ENCODE peak calls at places on chromosomes 1 and 21, in four cellular contexts. L is BJ, N is choroid plexus epithelial cell, B is GM23338. H is an unnamed sample.

GRCh38 chr1:58155418-58156123 is 391.0 kb downstream of the OMA1 start:
- DNase-seq in L (no peak), N (no peak), B (peak; percentile 87), H (no peak)

GRCh38 chr1:95984975-95985374 is 736.6 kb upstream of the PTBP2 start:
- DNase-seq in L (no peak), N (no peak), B (no peak), H (no peak)

GRCh38 chr1:72485786-72486185 is 203.4 kb upstream of the NEGR1 start:
- DNase-seq in L (no peak), N (no peak), B (no peak), H (no peak)

GRCh38 chr1:101025283-101025679 is 303 bp downstream of the DPH5 start:
- DNase-seq in L (no peak), N (peak; percentile 35), B (peak; percentile 11), H (no peak)

GRCh38 chr21:34797926-34798595 is 129.3 kb downstream of the CLIC6 start:
- DNase-seq in L (no peak), N (peak; percentile 39), B (no peak), H (no peak)

GRCh38 chr1:219782929-219783328 is 145.4 kb downstream of the SLC30A10 start:
- DNase-seq in L (no peak), N (no peak), B (no peak), H (no peak)

GRCh38 chr1:201779351-201779880 is 49.5 kb upstream of the IPO9 start:
- DNase-seq in L (no peak), N (no peak), B (no peak), H (no peak)

GRCh38 chr1:172746091-172746949 is 87.4 kb downstream of the FASLG start:
- DNase-seq in L (peak; percentile 94), N (peak; percentile 99), B (no peak), H (peak; percentile 96)

GRCh38 chr1:109341944-109342925 is 35.4 kb upstream of the MYBPHL start:
- DNase-seq in L (no peak), N (no peak), B (no peak), H (no peak)

GRCh38 chr1:214808845-214809460 is 206.0 kb downstream of the CENPF start:
- DNase-seq in L (no peak), N (peak; percentile 72), B (peak; percentile 64), H (no peak)

GRCh38 chr1:179144621-179145020 is 62.8 kb downstream of the TOR3A start:
- DNase-seq in L (no peak), N (no peak), B (no peak), H (no peak)

GRCh38 chr1:18217398-18218043 is 109.9 kb downstream of the IGSF21 start:
- DNase-seq in L (no peak), N (peak; percentile 23), B (peak; percentile 80), H (no peak)

GRCh38 chr1:171210355-171210754 is 25.3 kb downstream of the FMO2 start:
- DNase-seq in L (no peak), N (peak; percentile 30), B (no peak), H (no peak)

GRCh38 chr1:119544165-119544762 is 37.3 kb downstream of the HSD3B1 start:
- DNase-seq in L (no peak), N (peak; percentile 19), B (peak; percentile 72), H (no peak)

GRCh38 chr1:1001057-1001630 is 1.2 kb upstream of the HES4 start:
- DNase-seq in L (no peak), N (no peak), B (peak; percentile 69), H (no peak)

GRCh38 chr1:208628298-208628914 is 384.2 kb upstream of the PLXNA2 start:
- DNase-seq in L (no peak), N (no peak), B (no peak), H (no peak)

GRCh38 chr1:154768456-154769125 is 101.5 kb downstream of the KCNN3 start:
- DNase-seq in L (no peak), N (peak; percentile 31), B (no peak), H (no peak)

GRCh38 chr1:223244366-223245103 is 101.5 kb upstream of the TLR5 start:
- DNase-seq in L (no peak), N (peak; percentile 32), B (no peak), H (no peak)

GRCh38 chr1:21659099-21659923 is 9.8 kb downstream of the RAP1GAP start:
- DNase-seq in L (no peak), N (peak; percentile 59), B (peak; percentile 85), H (no peak)

GRCh38 chr1:94713472-94714141 is 106.5 kb upstream of the SLC44A3 start:
- DNase-seq in L (peak; percentile 83), N (peak; percentile 96), B (peak; percentile 94), H (peak; percentile 88)

GRCh38 chr1:96416111-96416595 is 305.4 kb upstream of the PTBP2 start:
- DNase-seq in L (peak; percentile 96), N (peak; percentile 88), B (no peak), H (peak; percentile 96)

GRCh38 chr1:246753670-246754535 is 29.7 kb downstream of the SCCPDH start:
- DNase-seq in L (no peak), N (peak; percentile 75), B (peak; percentile 93), H (peak; percentile 16)

GRCh38 chr1:150148834-150149489 is 754 bp upstream of the PLEKHO1 start:
- DNase-seq in L (no peak), N (no peak), B (peak; percentile 48), H (no peak)

GRCh38 chr1:59556802-59557548 is 257.8 kb upstream of the HOOK1 start:
- DNase-seq in L (no peak), N (no peak), B (no peak), H (no peak)

GRCh38 chr1:168083456-168084325 is 53.0 kb downstream of the GPR161 start:
- DNase-seq in L (no peak), N (no peak), B (no peak), H (no peak)

GRCh38 chr1:168512864-168513595 is 30.8 kb downstream of the XCL2 start:
- DNase-seq in L (no peak), N (no peak), B (no peak), H (no peak)

GRCh38 chr1:45340816-45341215 is 576 bp upstream of the MUTYH start:
- DNase-seq in L (no peak), N (no peak), B (peak; percentile 26), H (no peak)

GRCh38 chr1:18900303-18900841 is 2.0 kb downstream of the ALDH4A1 start:
- DNase-seq in L (no peak), N (no peak), B (no peak), H (no peak)

GRCh38 chr1:198361373-198361772 is 179.1 kb downstream of the ATP6V1G3 start:
- DNase-seq in L (no peak), N (peak; percentile 3), B (no peak), H (no peak)

GRCh38 chr1:160657477-160657820 is 10.6 kb upstream of the SLAMF1 start:
- DNase-seq in L (no peak), N (peak; percentile 49), B (no peak), H (no peak)

GRCh38 chr1:205214756-205215155 is 3.3 kb upstream of the DSTYK start:
- DNase-seq in L (no peak), N (no peak), B (no peak), H (no peak)

GRCh38 chr21:39951183-39952101 is 84.2 kb downstream of the PCP4 start:
- DNase-seq in L (no peak), N (no peak), B (peak; percentile 75), H (no peak)

GRCh38 chr1:90879281-90879680 is 142.6 kb downstream of the ZNF644 start:
- DNase-seq in L (no peak), N (peak; percentile 8), B (peak; percentile 35), H (no peak)

GRCh38 chr1:87226341-87226760 is 102.3 kb upstream of the LMO4 start:
- DNase-seq in L (peak; percentile 95), N (peak; percentile 100), B (peak; percentile 73), H (peak; percentile 97)

GRCh38 chr1:53254011-53254640 is 15.8 kb upstream of the MAGOH start:
- DNase-seq in L (no peak), N (peak; percentile 63), B (no peak), H (no peak)

GRCh38 chr1:167105150-167105840 is 11.4 kb downstream of the STYXL2 start:
- DNase-seq in L (no peak), N (peak; percentile 17), B (no peak), H (no peak)

GRCh38 chr1:175725684-175726083 is 17.7 kb downstream of the TNR start:
- DNase-seq in L (no peak), N (peak; percentile 24), B (peak; percentile 84), H (no peak)

DNA sequence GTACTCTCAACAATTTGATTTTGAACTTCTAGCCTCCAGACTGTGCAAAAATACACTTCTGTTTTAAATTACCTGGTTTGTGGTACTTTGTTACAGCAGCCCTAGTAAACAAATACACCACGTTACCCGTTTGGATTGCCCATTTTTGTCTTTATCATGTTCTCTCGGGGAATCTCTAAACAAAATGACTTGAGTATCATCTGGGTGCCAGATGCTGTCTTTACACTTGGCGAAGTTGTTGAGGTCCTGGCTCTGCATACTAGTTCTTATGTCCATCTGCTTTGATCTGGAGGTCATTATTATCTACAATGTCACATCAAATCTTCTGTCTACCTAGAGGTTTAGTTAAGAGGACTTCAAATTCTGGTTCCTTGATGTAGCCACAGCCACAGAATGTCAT is 142.4 kb upstream of the NRIP1 start:
- DNase-seq in L (no peak), N (no peak), B (no peak), H (no peak)
- H3K4me3 ChIP-seq in L (no peak overlapping the region), N (no peak overlapping the region), B (no peak overlapping the region), H (no peak overlapping the region)

GRCh38 chr1:218547901-218548730 is 203.0 kb downstream of the TGFB2 start:
- DNase-seq in L (no peak), N (no peak), B (no peak), H (no peak)

GRCh38 chr1:218548764-218549163 is 203.6 kb downstream of the TGFB2 start:
- DNase-seq in L (no peak), N (no peak), B (no peak), H (no peak)

DNA sequence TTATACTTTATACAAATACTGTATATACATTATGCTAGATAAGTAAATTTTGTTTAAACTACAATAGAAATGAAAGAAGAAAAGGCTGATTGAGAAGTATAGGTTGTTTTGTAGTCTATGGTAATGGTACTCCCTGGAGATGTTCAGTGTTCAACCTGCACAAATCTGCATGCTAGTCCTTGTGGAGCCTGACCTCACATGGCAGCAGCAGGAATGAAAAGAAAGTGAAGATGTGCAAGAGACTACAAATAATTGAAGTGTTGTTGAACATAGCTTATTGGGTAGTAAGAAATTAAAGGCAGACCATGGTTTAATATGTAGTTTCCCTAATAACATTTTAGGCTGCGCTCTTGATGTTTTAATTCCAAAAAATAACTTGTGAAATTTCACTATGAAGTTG is 201.2 kb downstream of the TGFB2 start:
- DNase-seq in L (no peak), N (peak; percentile 80), B (no peak), H (no peak)
- TF ChIP-seq CTCF in L (peak; percentile 30), N (peak; percentile 60), B (peak; percentile 11), H (peak; percentile 30)

GRCh38 chr1:79714664-79715063 is 708.1 kb upstream of the ADGRL4 start:
- DNase-seq in L (no peak), N (no peak), B (no peak), H (no peak)

GRCh38 chr1:79708646-79709237 is 702.2 kb upstream of the ADGRL4 start:
- DNase-seq in L (no peak), N (no peak), B (no peak), H (no peak)

GRCh38 chr1:79716481-79716880 is 710.0 kb upstream of the ADGRL4 start:
- DNase-seq in L (peak; percentile 18), N (peak; percentile 70), B (peak; percentile 53), H (peak; percentile 1)

GRCh38 chr1:79705218-79705617 is 698.7 kb upstream of the ADGRL4 start:
- DNase-seq in L (no peak), N (no peak), B (no peak), H (no peak)

GRCh38 chr1:79711001-79711431 is 704.5 kb upstream of the ADGRL4 start:
- DNase-seq in L (no peak), N (peak; percentile 37), B (no peak), H (no peak)
- H3K4me3 ChIP-seq in L (no peak overlapping the region), N (no peak overlapping the region), B (no peak overlapping the region), H (no peak overlapping the region)

GRCh38 chr21:32403201-32403701 is 9.3 kb upstream of the EVA1C start:
- DNase-seq in L (no peak), N (peak; percentile 88), B (peak; percentile 92), H (no peak)
- TF ChIP-seq CTCF in L (peak; percentile 69), N (peak; percentile 80), B (peak; percentile 87), H (peak; percentile 64)